ENCODE peak calls at places on chromosome 21, in seven cellular contexts. One of them, this sample, is unnamed.

GRCh38 chr21:28752131-28752530 is 240.5 kb downstream of the LTN1 start:
- DNase-seq in activated CD4-positive, alpha-beta T cell treated with anti-CD3 and anti-CD28 coated beads for 24 hours: no peak
- DNase-seq in NCI-H510A: no peak
- DNase-seq in non-pigmented ciliary epithelial cell: no peak
- DNase-seq in mucosa of gallbladder: no peak
- DNase-seq in activated naive CD4-positive, alpha-beta T cell treated with Interleukin-2 at 50 U/mL for 16 hours: no peak
- DNase-seq in heart left ventricle: no peak
- DNase-seq in this sample: no peak

GRCh38 chr21:40194181-40194580 is 326.9 kb downstream of the PCP4 start:
- DNase-seq in activated naive CD4-positive, alpha-beta T cell treated with Interleukin-2 at 50 U/mL for 16 hours: no peak
- DNase-seq in NCI-H510A: no peak
- DNase-seq in activated CD4-positive, alpha-beta T cell treated with anti-CD3 and anti-CD28 coated beads for 24 hours: no peak
- DNase-seq in heart left ventricle: no peak
- DNase-seq in non-pigmented ciliary epithelial cell: no peak
- DNase-seq in mucosa of gallbladder: no peak
- DNase-seq in this sample: no peak

GRCh38 chr21:27953328-27954045 is 986.6 kb upstream of the ADAMTS5 start:
- DNase-seq in NCI-H510A: no peak
- DNase-seq in activated naive CD4-positive, alpha-beta T cell treated with Interleukin-2 at 50 U/mL for 16 hours: no peak
- DNase-seq in non-pigmented ciliary epithelial cell: peak
- DNase-seq in mucosa of gallbladder: no peak
- DNase-seq in activated CD4-positive, alpha-beta T cell treated with anti-CD3 and anti-CD28 coated beads for 24 hours: no peak
- DNase-seq in heart left ventricle: no peak
- DNase-seq in this sample: no peak

GRCh38 chr21:25862112-25862511 is 127.3 kb downstream of the GABPA start:
- DNase-seq in non-pigmented ciliary epithelial cell: no peak
- DNase-seq in NCI-H510A: no peak
- DNase-seq in heart left ventricle: no peak
- DNase-seq in mucosa of gallbladder: no peak
- DNase-seq in activated CD4-positive, alpha-beta T cell treated with anti-CD3 and anti-CD28 coated beads for 24 hours: no peak
- DNase-seq in activated naive CD4-positive, alpha-beta T cell treated with Interleukin-2 at 50 U/mL for 16 hours: no peak
- DNase-seq in this sample: peak

GRCh38 chr21:15772654-15773053 is 42.9 kb downstream of the USP25 start:
- DNase-seq in heart left ventricle: no peak
- DNase-seq in activated naive CD4-positive, alpha-beta T cell treated with Interleukin-2 at 50 U/mL for 16 hours: no peak
- DNase-seq in activated CD4-positive, alpha-beta T cell treated with anti-CD3 and anti-CD28 coated beads for 24 hours: no peak
- DNase-seq in non-pigmented ciliary epithelial cell: no peak
- DNase-seq in mucosa of gallbladder: no peak
- DNase-seq in NCI-H510A: no peak
- DNase-seq in this sample: no peak

GRCh38 chr21:37849703-37850102 is 66.6 kb downstream of the KCNJ6 start:
- DNase-seq in mucosa of gallbladder: no peak
- DNase-seq in activated naive CD4-positive, alpha-beta T cell treated with Interleukin-2 at 50 U/mL for 16 hours: no peak
- DNase-seq in heart left ventricle: no peak
- DNase-seq in NCI-H510A: no peak
- DNase-seq in activated CD4-positive, alpha-beta T cell treated with anti-CD3 and anti-CD28 coated beads for 24 hours: no peak
- DNase-seq in non-pigmented ciliary epithelial cell: peak
- DNase-seq in this sample: no peak

GRCh38 chr21:21213297-21213696 is 215.1 kb downstream of the NCAM2 start:
- DNase-seq in mucosa of gallbladder: no peak
- DNase-seq in activated CD4-positive, alpha-beta T cell treated with anti-CD3 and anti-CD28 coated beads for 24 hours: no peak
- DNase-seq in heart left ventricle: no peak
- DNase-seq in NCI-H510A: no peak
- DNase-seq in activated naive CD4-positive, alpha-beta T cell treated with Interleukin-2 at 50 U/mL for 16 hours: no peak
- DNase-seq in non-pigmented ciliary epithelial cell: no peak
- DNase-seq in this sample: no peak

GRCh38 chr21:36087362-36088138 is 17.7 kb downstream of the CBR1 start:
- DNase-seq in non-pigmented ciliary epithelial cell: no peak
- DNase-seq in NCI-H510A: no peak
- DNase-seq in heart left ventricle: no peak
- DNase-seq in mucosa of gallbladder: no peak
- DNase-seq in activated naive CD4-positive, alpha-beta T cell treated with Interleukin-2 at 50 U/mL for 16 hours: no peak
- DNase-seq in activated CD4-positive, alpha-beta T cell treated with anti-CD3 and anti-CD28 coated beads for 24 hours: no peak
- DNase-seq in this sample: no peak

GRCh38 chr21:29378814-29379213 is 80.1 kb downstream of the BACH1 start:
- DNase-seq in activated CD4-positive, alpha-beta T cell treated with anti-CD3 and anti-CD28 coated beads for 24 hours: no peak
- DNase-seq in non-pigmented ciliary epithelial cell: no peak
- DNase-seq in heart left ventricle: no peak
- DNase-seq in NCI-H510A: no peak
- DNase-seq in mucosa of gallbladder: no peak
- DNase-seq in activated naive CD4-positive, alpha-beta T cell treated with Interleukin-2 at 50 U/mL for 16 hours: no peak
- DNase-seq in this sample: no peak

GRCh38 chr21:28922368-28922767 is 70.3 kb downstream of the LTN1 start:
- DNase-seq in mucosa of gallbladder: no peak
- DNase-seq in NCI-H510A: no peak
- DNase-seq in non-pigmented ciliary epithelial cell: no peak
- DNase-seq in activated naive CD4-positive, alpha-beta T cell treated with Interleukin-2 at 50 U/mL for 16 hours: no peak
- DNase-seq in activated CD4-positive, alpha-beta T cell treated with anti-CD3 and anti-CD28 coated beads for 24 hours: no peak
- DNase-seq in heart left ventricle: no peak
- DNase-seq in this sample: no peak

GRCh38 chr21:44753357-44753756 is 42.0 kb upstream of the TSPEAR start:
- DNase-seq in activated CD4-positive, alpha-beta T cell treated with anti-CD3 and anti-CD28 coated beads for 24 hours: no peak
- DNase-seq in activated naive CD4-positive, alpha-beta T cell treated with Interleukin-2 at 50 U/mL for 16 hours: no peak
- DNase-seq in NCI-H510A: no peak
- DNase-seq in mucosa of gallbladder: no peak
- DNase-seq in non-pigmented ciliary epithelial cell: no peak
- DNase-seq in heart left ventricle: no peak
- DNase-seq in this sample: no peak

GRCh38 chr21:45612096-45613019 is 31.2 kb upstream of the PCBP3 start:
- DNase-seq in NCI-H510A: no peak
- DNase-seq in heart left ventricle: no peak
- DNase-seq in activated CD4-positive, alpha-beta T cell treated with anti-CD3 and anti-CD28 coated beads for 24 hours: no peak
- DNase-seq in activated naive CD4-positive, alpha-beta T cell treated with Interleukin-2 at 50 U/mL for 16 hours: no peak
- DNase-seq in non-pigmented ciliary epithelial cell: no peak
- DNase-seq in mucosa of gallbladder: peak
- DNase-seq in this sample: no peak

GRCh38 chr21:29718081-29718815 is 221.5 kb downstream of the GRIK1 start:
- DNase-seq in non-pigmented ciliary epithelial cell: no peak
- DNase-seq in activated naive CD4-positive, alpha-beta T cell treated with Interleukin-2 at 50 U/mL for 16 hours: no peak
- DNase-seq in mucosa of gallbladder: no peak
- DNase-seq in NCI-H510A: no peak
- DNase-seq in activated CD4-positive, alpha-beta T cell treated with anti-CD3 and anti-CD28 coated beads for 24 hours: no peak
- DNase-seq in heart left ventricle: no peak
- DNase-seq in this sample: no peak

GRCh38 chr21:35617491-35617890 is 442.8 kb downstream of the SETD4 start:
- DNase-seq in activated naive CD4-positive, alpha-beta T cell treated with Interleukin-2 at 50 U/mL for 16 hours: no peak
- DNase-seq in NCI-H510A: no peak
- DNase-seq in non-pigmented ciliary epithelial cell: no peak
- DNase-seq in mucosa of gallbladder: no peak
- DNase-seq in heart left ventricle: no peak
- DNase-seq in activated CD4-positive, alpha-beta T cell treated with anti-CD3 and anti-CD28 coated beads for 24 hours: no peak
- DNase-seq in this sample: no peak

GRCh38 chr21:45161039-45161945 is 86.9 kb downstream of the ADARB1 start:
- DNase-seq in activated CD4-positive, alpha-beta T cell treated with anti-CD3 and anti-CD28 coated beads for 24 hours: no peak
- DNase-seq in activated naive CD4-positive, alpha-beta T cell treated with Interleukin-2 at 50 U/mL for 16 hours: no peak
- DNase-seq in mucosa of gallbladder: peak
- DNase-seq in NCI-H510A: no peak
- DNase-seq in heart left ventricle: no peak
- DNase-seq in non-pigmented ciliary epithelial cell: no peak
- DNase-seq in this sample: no peak

GRCh38 chr21:46227811-46228344 is 696 bp downstream of the LSS start:
- DNase-seq in non-pigmented ciliary epithelial cell: no peak
- DNase-seq in activated CD4-positive, alpha-beta T cell treated with anti-CD3 and anti-CD28 coated beads for 24 hours: no peak
- DNase-seq in mucosa of gallbladder: no peak
- DNase-seq in NCI-H510A: no peak
- DNase-seq in activated naive CD4-positive, alpha-beta T cell treated with Interleukin-2 at 50 U/mL for 16 hours: no peak
- DNase-seq in heart left ventricle: no peak
- DNase-seq in this sample: no peak

GRCh38 chr21:42471206-42471605 is 24.8 kb downstream of the RSPH1 start:
- DNase-seq in activated CD4-positive, alpha-beta T cell treated with anti-CD3 and anti-CD28 coated beads for 24 hours: no peak
- DNase-seq in heart left ventricle: no peak
- DNase-seq in mucosa of gallbladder: no peak
- DNase-seq in activated naive CD4-positive, alpha-beta T cell treated with Interleukin-2 at 50 U/mL for 16 hours: no peak
- DNase-seq in NCI-H510A: no peak
- DNase-seq in non-pigmented ciliary epithelial cell: no peak
- DNase-seq in this sample: no peak

GRCh38 chr21:45990741-45991605 is 9.4 kb downstream of the COL6A1 start:
- DNase-seq in mucosa of gallbladder: no peak
- DNase-seq in non-pigmented ciliary epithelial cell: no peak
- DNase-seq in activated CD4-positive, alpha-beta T cell treated with anti-CD3 and anti-CD28 coated beads for 24 hours: no peak
- DNase-seq in NCI-H510A: no peak
- DNase-seq in activated naive CD4-positive, alpha-beta T cell treated with Interleukin-2 at 50 U/mL for 16 hours: no peak
- DNase-seq in heart left ventricle: peak
- DNase-seq in this sample: no peak

GRCh38 chr21:28299946-28300345 is 692.7 kb downstream of the LTN1 start:
- DNase-seq in activated naive CD4-positive, alpha-beta T cell treated with Interleukin-2 at 50 U/mL for 16 hours: no peak
- DNase-seq in NCI-H510A: no peak
- DNase-seq in activated CD4-positive, alpha-beta T cell treated with anti-CD3 and anti-CD28 coated beads for 24 hours: no peak
- DNase-seq in non-pigmented ciliary epithelial cell: no peak
- DNase-seq in heart left ventricle: no peak
- DNase-seq in mucosa of gallbladder: no peak
- DNase-seq in this sample: no peak

GRCh38 chr21:36320421-36321324 is 676 bp downstream of the MORC3 start:
- DNase-seq in non-pigmented ciliary epithelial cell: no peak
- DNase-seq in activated CD4-positive, alpha-beta T cell treated with anti-CD3 and anti-CD28 coated beads for 24 hours: peak
- DNase-seq in activated naive CD4-positive, alpha-beta T cell treated with Interleukin-2 at 50 U/mL for 16 hours: no peak
- DNase-seq in mucosa of gallbladder: peak
- DNase-seq in heart left ventricle: peak
- DNase-seq in NCI-H510A: no peak
- DNase-seq in this sample: peak

GRCh38 chr21:46059195-46059594 is 38.7 kb upstream of the COL6A2 start:
- DNase-seq in NCI-H510A: no peak
- DNase-seq in mucosa of gallbladder: no peak
- DNase-seq in activated CD4-positive, alpha-beta T cell treated with anti-CD3 and anti-CD28 coated beads for 24 hours: no peak
- DNase-seq in non-pigmented ciliary epithelial cell: no peak
- DNase-seq in heart left ventricle: no peak
- DNase-seq in activated naive CD4-positive, alpha-beta T cell treated with Interleukin-2 at 50 U/mL for 16 hours: no peak
- DNase-seq in this sample: no peak

GRCh38 chr21:20315044-20315443 is 683.2 kb upstream of the NCAM2 start:
- DNase-seq in activated CD4-positive, alpha-beta T cell treated with anti-CD3 and anti-CD28 coated beads for 24 hours: no peak
- DNase-seq in mucosa of gallbladder: no peak
- DNase-seq in NCI-H510A: no peak
- DNase-seq in activated naive CD4-positive, alpha-beta T cell treated with Interleukin-2 at 50 U/mL for 16 hours: no peak
- DNase-seq in heart left ventricle: no peak
- DNase-seq in non-pigmented ciliary epithelial cell: no peak
- DNase-seq in this sample: no peak

GRCh38 chr21:36676039-36676950 is 22.6 kb upstream of the SIM2 start:
- DNase-seq in heart left ventricle: no peak
- DNase-seq in activated CD4-positive, alpha-beta T cell treated with anti-CD3 and anti-CD28 coated beads for 24 hours: no peak
- DNase-seq in non-pigmented ciliary epithelial cell: no peak
- DNase-seq in NCI-H510A: no peak
- DNase-seq in mucosa of gallbladder: no peak
- DNase-seq in activated naive CD4-positive, alpha-beta T cell treated with Interleukin-2 at 50 U/mL for 16 hours: no peak
- DNase-seq in this sample: no peak

GRCh38 chr21:17585875-17586450 is 26.7 kb downstream of the BTG3 start:
- DNase-seq in non-pigmented ciliary epithelial cell: peak
- DNase-seq in activated CD4-positive, alpha-beta T cell treated with anti-CD3 and anti-CD28 coated beads for 24 hours: no peak
- DNase-seq in NCI-H510A: no peak
- DNase-seq in mucosa of gallbladder: peak
- DNase-seq in heart left ventricle: no peak
- DNase-seq in activated naive CD4-positive, alpha-beta T cell treated with Interleukin-2 at 50 U/mL for 16 hours: no peak
- DNase-seq in this sample: peak

GRCh38 chr21:35294231-35294898 is 245.3 kb upstream of the RUNX1 start:
- DNase-seq in NCI-H510A: no peak
- DNase-seq in activated CD4-positive, alpha-beta T cell treated with anti-CD3 and anti-CD28 coated beads for 24 hours: no peak
- DNase-seq in mucosa of gallbladder: peak
- DNase-seq in activated naive CD4-positive, alpha-beta T cell treated with Interleukin-2 at 50 U/mL for 16 hours: no peak
- DNase-seq in non-pigmented ciliary epithelial cell: no peak
- DNase-seq in heart left ventricle: no peak
- DNase-seq in this sample: no peak

GRCh38 chr21:36330904-36331303 is 10.9 kb downstream of the MORC3 start:
- DNase-seq in heart left ventricle: no peak
- DNase-seq in mucosa of gallbladder: peak
- DNase-seq in NCI-H510A: no peak
- DNase-seq in activated naive CD4-positive, alpha-beta T cell treated with Interleukin-2 at 50 U/mL for 16 hours: peak
- DNase-seq in non-pigmented ciliary epithelial cell: no peak
- DNase-seq in activated CD4-positive, alpha-beta T cell treated with anti-CD3 and anti-CD28 coated beads for 24 hours: no peak
- DNase-seq in this sample: peak

GRCh38 chr21:38993561-38993960 is 187.8 kb downstream of the ETS2 start:
- DNase-seq in heart left ventricle: peak
- DNase-seq in activated CD4-positive, alpha-beta T cell treated with anti-CD3 and anti-CD28 coated beads for 24 hours: no peak
- DNase-seq in activated naive CD4-positive, alpha-beta T cell treated with Interleukin-2 at 50 U/mL for 16 hours: no peak
- DNase-seq in NCI-H510A: no peak
- DNase-seq in non-pigmented ciliary epithelial cell: peak
- DNase-seq in mucosa of gallbladder: peak
- DNase-seq in this sample: no peak

GRCh38 chr21:36718951-36719501 is 20.1 kb downstream of the SIM2 start:
- DNase-seq in non-pigmented ciliary epithelial cell: no peak
- DNase-seq in activated CD4-positive, alpha-beta T cell treated with anti-CD3 and anti-CD28 coated beads for 24 hours: no peak
- DNase-seq in heart left ventricle: no peak
- DNase-seq in NCI-H510A: no peak
- DNase-seq in activated naive CD4-positive, alpha-beta T cell treated with Interleukin-2 at 50 U/mL for 16 hours: no peak
- DNase-seq in mucosa of gallbladder: no peak
- DNase-seq in this sample: peak

GRCh38 chr21:35779690-35780570 is 280.4 kb downstream of the SETD4 start:
- DNase-seq in activated CD4-positive, alpha-beta T cell treated with anti-CD3 and anti-CD28 coated beads for 24 hours: no peak
- DNase-seq in non-pigmented ciliary epithelial cell: peak
- DNase-seq in activated naive CD4-positive, alpha-beta T cell treated with Interleukin-2 at 50 U/mL for 16 hours: no peak
- DNase-seq in heart left ventricle: peak
- DNase-seq in NCI-H510A: no peak
- DNase-seq in mucosa of gallbladder: no peak
- DNase-seq in this sample: no peak

GRCh38 chr21:33433425-33434114 is 30.4 kb downstream of the IFNGR2 start:
- DNase-seq in non-pigmented ciliary epithelial cell: no peak
- DNase-seq in activated naive CD4-positive, alpha-beta T cell treated with Interleukin-2 at 50 U/mL for 16 hours: no peak
- DNase-seq in heart left ventricle: peak
- DNase-seq in mucosa of gallbladder: peak
- DNase-seq in NCI-H510A: no peak
- DNase-seq in activated CD4-positive, alpha-beta T cell treated with anti-CD3 and anti-CD28 coated beads for 24 hours: no peak
- DNase-seq in this sample: no peak

GRCh38 chr21:45127937-45128336 is 53.6 kb downstream of the ADARB1 start:
- DNase-seq in non-pigmented ciliary epithelial cell: no peak
- DNase-seq in activated naive CD4-positive, alpha-beta T cell treated with Interleukin-2 at 50 U/mL for 16 hours: no peak
- DNase-seq in heart left ventricle: no peak
- DNase-seq in mucosa of gallbladder: no peak
- DNase-seq in NCI-H510A: no peak
- DNase-seq in activated CD4-positive, alpha-beta T cell treated with anti-CD3 and anti-CD28 coated beads for 24 hours: no peak
- DNase-seq in this sample: no peak

GRCh38 chr21:46057111-46057709 is 40.7 kb upstream of the COL6A2 start:
- DNase-seq in NCI-H510A: no peak
- DNase-seq in activated CD4-positive, alpha-beta T cell treated with anti-CD3 and anti-CD28 coated beads for 24 hours: no peak
- DNase-seq in activated naive CD4-positive, alpha-beta T cell treated with Interleukin-2 at 50 U/mL for 16 hours: peak
- DNase-seq in heart left ventricle: no peak
- DNase-seq in non-pigmented ciliary epithelial cell: no peak
- DNase-seq in mucosa of gallbladder: no peak
- DNase-seq in this sample: no peak